ENCODE peak calls at places on chromosome 2, in six cellular contexts. Y is neuronal stem cell, X is cardiac muscle cell, R is A549, D is aorta, T is sigmoid colon. L is an unnamed sample.

GRCh38 chr2:209973328-209973727 is 29.1 kb upstream of the RPE start:
- DNase-seq in Y (no peak), X (no peak), R (no peak), D (no peak), T (no peak), L (no peak)

GRCh38 chr2:32864761-32865160 is 82.0 kb upstream of the LTBP1 start:
- DNase-seq in Y (no peak), X (peak), R (no peak), D (no peak), T (no peak), L (no peak)

GRCh38 chr2:88177556-88177955 is 7.4 kb downstream of the THNSL2 start:
- DNase-seq in Y (no peak), X (no peak), R (no peak), D (no peak), T (no peak), L (no peak)

GRCh38 chr2:53289309-53290006 is 478.1 kb upstream of the CHAC2 start:
- DNase-seq in Y (no peak), X (no peak), R (no peak), D (no peak), T (no peak), L (no peak)

GRCh38 chr2:38462121-38462634 is 85.1 kb upstream of the ATL2 start:
- DNase-seq in Y (no peak), X (peak), R (peak), D (no peak), T (peak), L (no peak)

GRCh38 chr2:146324954-146325353 is 1519.9 kb upstream of the ACVR2A start:
- DNase-seq in Y (no peak), X (no peak), R (no peak), D (no peak), T (no peak), L (no peak)

GRCh38 chr2:141878016-141878415 is 252.8 kb downstream of the LRP1B start:
- DNase-seq in Y (no peak), X (no peak), R (no peak), D (no peak), T (no peak), L (no peak)

GRCh38 chr2:127149384-127149783 is 42.4 kb upstream of the BIN1 start:
- DNase-seq in Y (no peak), X (peak), R (peak), D (no peak), T (no peak), L (no peak)

GRCh38 chr2:237911363-237912017 is 52.1 kb downstream of the RAMP1 start:
- DNase-seq in Y (no peak), X (no peak), R (no peak), D (no peak), T (peak), L (no peak)

GRCh38 chr2:229858351-229858750 is 63.5 kb downstream of the TRIP12 start:
- DNase-seq in Y (no peak), X (no peak), R (no peak), D (no peak), T (no peak), L (no peak)

GRCh38 chr2:152106464-152106863 is 7.6 kb upstream of the CACNB4 start:
- DNase-seq in Y (no peak), X (no peak), R (no peak), D (no peak), T (no peak), L (no peak)

GRCh38 chr2:111679202-111679601 is 204.8 kb downstream of the ANAPC1 start:
- DNase-seq in Y (no peak), X (peak), R (no peak), D (no peak), T (no peak), L (no peak)

GRCh38 chr2:224287533-224287932 is 114.4 kb downstream of the FAM124B start:
- DNase-seq in Y (no peak), X (no peak), R (no peak), D (no peak), T (no peak), L (no peak)

GRCh38 chr2:13193075-13193474 is 476.3 kb downstream of the TRIB2 start:
- DNase-seq in Y (no peak), X (no peak), R (peak), D (no peak), T (no peak), L (no peak)

GRCh38 chr2:6730003-6730402 is 135.7 kb downstream of the CMPK2 start:
- DNase-seq in Y (no peak), X (no peak), R (no peak), D (no peak), T (no peak), L (no peak)

GRCh38 chr2:168758970-168759820 is 43.2 kb upstream of the NOSTRIN start:
- DNase-seq in Y (peak), X (peak), R (peak), D (no peak), T (no peak), L (no peak)

GRCh38 chr2:167103028-167103756 is 214.9 kb downstream of the XIRP2 start:
- DNase-seq in Y (no peak), X (peak), R (no peak), D (no peak), T (no peak), L (no peak)

GRCh38 chr2:231396058-231396821 is 730 bp downstream of the B3GNT7 start:
- DNase-seq in Y (no peak), X (no peak), R (no peak), D (no peak), T (no peak), L (peak)
- H3K27ac ChIP-seq in Y (no peak), X (no peak), R (peak), D (no peak), T (peak), L (peak)

DNA sequence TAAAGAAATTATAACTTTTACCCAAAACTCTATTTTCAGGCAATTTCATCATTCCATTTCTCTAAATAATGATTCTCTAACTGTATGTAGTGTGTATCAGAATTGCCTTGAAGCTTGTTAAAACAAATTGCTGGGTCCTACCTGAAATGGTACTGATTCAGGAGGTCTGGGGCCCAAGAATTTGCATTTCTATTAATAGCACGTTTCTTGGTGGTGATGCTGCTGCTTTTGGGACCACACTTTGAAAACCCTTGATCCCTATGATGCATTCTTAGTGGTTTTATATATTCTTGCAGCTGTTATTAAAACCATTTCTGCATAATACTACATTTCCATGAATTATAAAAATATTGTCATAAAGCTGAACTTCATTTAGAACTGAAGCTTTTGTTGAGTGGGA is 140.7 kb downstream of the NCK2 start:
- DNase-seq in Y (no peak), X (no peak), R (no peak), D (no peak), T (no peak), L (no peak)
- H3K27ac ChIP-seq in Y (no peak), X (no peak), R (no peak), D (no peak), T (no peak), L (no peak)

GRCh38 chr2:47803770-47804169 is 20.8 kb downstream of the MSH6 start:
- DNase-seq in Y (no peak), X (no peak), R (no peak), D (no peak), T (no peak), L (no peak)
- H3K27ac ChIP-seq in Y (no peak), X (peak), R (no peak), D (no peak), T (no peak), L (no peak)

GRCh38 chr2:46885376-46885775 is 30.2 kb downstream of the MCFD2 start:
- DNase-seq in Y (no peak), X (no peak), R (no peak), D (no peak), T (peak), L (no peak)
- H3K27ac ChIP-seq in Y (no peak), X (no peak), R (peak), D (no peak), T (no peak), L (no peak)

DNA sequence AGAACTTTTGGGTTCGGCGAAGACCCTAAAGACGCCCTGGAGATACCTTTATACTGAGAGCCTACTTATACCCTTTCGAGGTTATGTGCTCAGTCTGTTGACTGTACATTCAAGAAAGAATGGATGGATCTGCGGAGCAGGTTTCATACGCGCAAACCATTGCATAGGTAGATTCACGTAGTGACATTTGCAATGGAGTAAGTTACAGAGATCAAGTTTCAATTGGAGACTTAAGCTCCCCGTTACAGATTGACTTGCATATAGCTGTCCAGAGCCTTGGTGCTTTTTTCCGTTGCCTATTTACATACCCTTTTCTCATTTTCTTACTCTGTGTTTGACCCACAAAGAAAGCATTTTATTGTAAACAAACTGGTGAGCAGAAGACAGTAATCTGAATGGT is 923 bp downstream of the PSMD1 start:
- DNase-seq in Y (no peak), X (peak), R (no peak), D (no peak), T (no peak), L (no peak)
- H3K27ac ChIP-seq in Y (no peak), X (peak), R (peak), D (no peak), T (peak), L (peak)

GRCh38 chr2:47072728-47073191 is 82.3 kb downstream of the STPG4 start:
- DNase-seq in Y (no peak), X (no peak), R (no peak), D (no peak), T (no peak), L (no peak)
- H3K27ac ChIP-seq in Y (no peak), X (no peak), R (peak), D (peak), T (peak), L (peak)

GRCh38 chr2:197706839-197707207 is 1.7 kb downstream of the MARS2 start:
- DNase-seq in Y (no peak), X (no peak), R (no peak), D (no peak), T (no peak), L (no peak)

GRCh38 chr2:197705143-197705911 is at the start of gene MARS2:
- DNase-seq in Y (peak), X (peak), R (peak), D (peak), T (peak), L (peak)

GRCh38 chr2:197704434-197705142 is 581 bp upstream of the MARS2 start:
- DNase-seq in Y (no peak), X (no peak), R (no peak), D (no peak), T (no peak), L (no peak)

GRCh38 chr2:197707316-197708213 is 2.4 kb downstream of the MARS2 start:
- DNase-seq in Y (no peak), X (peak), R (peak), D (no peak), T (no peak), L (no peak)

DNA sequence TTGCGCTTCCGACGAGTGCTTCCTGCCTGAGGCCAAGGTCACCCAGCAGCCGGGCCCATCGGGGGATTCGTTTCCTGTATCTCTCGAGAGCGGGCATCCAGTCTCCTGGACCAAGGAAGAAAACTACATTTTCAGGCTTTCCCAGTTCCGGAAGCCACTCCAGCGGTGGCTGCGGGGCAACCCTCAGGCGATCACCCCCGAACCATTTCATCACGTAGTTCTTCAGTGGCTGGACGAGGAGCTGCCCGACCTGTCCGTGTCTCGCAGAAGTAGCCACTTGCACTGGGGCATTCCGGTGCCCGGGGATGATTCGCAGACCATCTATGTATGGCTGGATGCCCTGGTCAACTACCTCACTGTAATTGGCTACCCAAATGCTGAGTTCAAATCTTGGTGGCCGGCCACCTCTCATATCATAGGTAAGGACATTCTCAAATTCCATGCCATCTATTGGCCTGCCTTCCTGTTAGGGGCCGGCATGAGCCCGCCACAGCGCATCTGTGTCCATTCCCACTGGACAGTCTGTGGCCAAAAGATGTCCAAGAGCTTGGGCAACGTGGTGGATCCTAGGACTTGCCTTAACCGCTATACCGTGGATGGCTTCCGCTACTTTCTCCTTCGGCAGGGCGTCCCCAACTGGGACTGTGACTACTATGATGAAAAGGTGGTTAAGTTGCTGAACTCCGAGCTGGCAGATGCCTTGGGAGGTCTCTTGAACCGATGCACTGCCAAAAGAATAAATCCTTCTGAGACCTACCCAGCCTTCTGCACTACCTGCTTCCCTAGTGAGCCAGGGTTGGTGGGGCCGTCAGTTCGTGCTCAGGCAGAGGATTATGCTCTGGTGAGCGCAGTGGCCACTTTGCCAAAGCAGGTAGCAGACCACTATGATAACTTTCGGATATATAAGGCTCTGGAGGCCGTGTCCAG is 1.0 kb downstream of the MARS2 start:
- DNase-seq in Y (no peak), X (no peak), R (no peak), D (no peak), T (no peak), L (no peak)
- H3K27ac ChIP-seq in Y (no peak), X (no peak), R (peak), D (no peak), T (peak), L (peak)

GRCh38 chr2:200860092-200860795 is 4.2 kb downstream of the CLK1 start:
- DNase-seq in Y (no peak), X (peak), R (no peak), D (no peak), T (no peak), L (no peak)

GRCh38 chr2:200863655-200864205 is 728 bp downstream of the CLK1 start:
- DNase-seq in Y (no peak), X (no peak), R (peak), D (no peak), T (no peak), L (no peak)

GRCh38 chr2:200862532-200863000 is 1.9 kb downstream of the CLK1 start:
- DNase-seq in Y (no peak), X (peak), R (peak), D (no peak), T (no peak), L (no peak)

GRCh38 chr2:200864206-200864976 is at the start of gene CLK1:
- DNase-seq in Y (peak), X (peak), R (peak), D (peak), T (peak), L (peak)

DNA sequence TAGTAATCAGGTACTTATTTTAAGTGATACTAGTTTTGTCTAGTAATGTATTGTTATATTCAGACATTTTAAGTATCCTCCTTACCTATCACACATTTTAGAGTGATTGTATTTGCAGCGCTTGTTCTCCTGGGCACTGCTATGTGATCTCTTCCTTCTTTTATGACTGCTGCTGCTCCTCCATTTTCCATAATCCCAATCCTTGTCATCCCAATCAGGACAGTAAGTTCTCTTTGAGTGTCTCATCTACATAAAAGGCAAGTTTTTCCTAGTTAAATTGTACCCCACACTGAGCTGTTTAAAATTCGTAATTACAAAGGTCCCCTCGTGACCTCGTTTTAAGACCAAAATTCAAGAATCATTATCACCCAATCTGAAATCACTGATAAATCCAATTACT is 2.8 kb downstream of the CLK1 start:
- DNase-seq in Y (no peak), X (no peak), R (no peak), D (no peak), T (no peak), L (no peak)
- H3K27ac ChIP-seq in Y (no peak), X (no peak), R (no peak), D (no peak), T (peak), L (peak)

GRCh38 chr2:201196003-201196402 is 13.1 kb downstream of the CASP10 start:
- DNase-seq in Y (no peak), X (no peak), R (no peak), D (no peak), T (no peak), L (no peak)
- H3K27ac ChIP-seq in Y (no peak), X (no peak), R (no peak), D (no peak), T (no peak), L (no peak)

DNA sequence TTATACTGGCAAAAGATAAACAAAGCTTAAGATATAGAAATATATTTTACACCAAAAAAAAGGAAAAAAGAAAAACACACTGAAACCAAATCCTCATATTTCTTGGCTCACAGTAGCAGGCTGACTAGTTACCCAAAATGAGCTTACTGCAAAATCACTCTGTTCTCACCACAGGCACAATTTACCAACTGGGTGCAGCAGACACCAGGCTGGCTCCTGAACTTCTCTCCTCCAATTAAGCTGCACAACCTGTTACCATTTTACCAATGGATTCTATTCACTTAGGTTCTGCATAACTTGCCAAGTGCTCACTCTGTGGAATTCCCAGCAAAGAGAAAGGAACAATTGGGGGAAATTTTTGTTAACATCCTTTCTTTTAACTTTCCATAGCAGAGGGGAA is 679.3 kb downstream of the ZEB2 start:
- DNase-seq in Y (no peak), X (no peak), R (no peak), D (no peak), T (no peak), L (no peak)
- H3K27ac ChIP-seq in Y (no peak), X (no peak), R (no peak), D (no peak), T (no peak), L (no peak)